ENCODE peak calls at places on chromosomes 4 and X, in seven cellular contexts. L is IMR-90, Y is gastrocnemius medialis, K is prostate gland, U is GM12878, S is ovary, R is body of pancreas. X is an unnamed sample. For H3K4me1, the result is how much of the 10 kb centered on the place peaks cover.

GRCh38 chrX:100647095-100647494 is 3.1 kb downstream of the SRPX2 start:
- DNase-seq in L (no peak), Y (peak), K (no peak), U (no peak), S (no peak), R (no peak), X (no peak)

GRCh38 chr4:138510053-138510452 is 267.9 kb upstream of the SLC7A11 start:
- DNase-seq in L (peak), Y (no peak), K (no peak), U (no peak), S (no peak), R (no peak), X (no peak)

GRCh38 chrX:48938721-48939416 is 18.5 kb downstream of the OTUD5 start:
- DNase-seq in L (no peak), Y (no peak), K (no peak), U (peak), S (no peak), R (no peak), X (no peak)

GRCh38 chr4:27234306-27234899 is 373.8 kb downstream of the STIM2 start:
- DNase-seq in L (no peak), Y (no peak), K (no peak), U (no peak), S (no peak), R (no peak), X (no peak)

GRCh38 chr4:113781439-113782040 is 20.0 kb upstream of the CAMK2D start:
- DNase-seq in L (peak), Y (no peak), K (no peak), U (no peak), S (no peak), R (no peak), X (no peak)

GRCh38 chr4:2786152-2786671 is 6.7 kb upstream of the SH3BP2 start:
- DNase-seq in L (no peak), Y (no peak), K (no peak), U (peak), S (no peak), R (no peak), X (peak)

GRCh38 chr4:111268769-111269414 is 646.0 kb upstream of the PITX2 start:
- DNase-seq in L (peak), Y (no peak), K (no peak), U (peak), S (no peak), R (no peak), X (no peak)

GRCh38 chr4:172982151-172982590 is 186.4 kb upstream of the GALNT7 start:
- DNase-seq in L (peak), Y (peak), K (peak), U (peak), S (no peak), R (no peak), X (no peak)

GRCh38 chrX:140764401-140764919 is 54.9 kb downstream of the LINC00632 start:
- DNase-seq in L (peak), Y (peak), K (no peak), U (no peak), S (peak), R (peak), X (peak)

GRCh38 chr4:70749313-70749712 is 27.5 kb downstream of the RUFY3 start:
- DNase-seq in L (peak), Y (no peak), K (no peak), U (no peak), S (no peak), R (no peak), X (no peak)

GRCh38 chr4:70753630-70754029 is 31.9 kb downstream of the RUFY3 start:
- DNase-seq in L (no peak), Y (no peak), K (no peak), U (no peak), S (no peak), R (no peak), X (no peak)

GRCh38 chr4:70759126-70759525 is 37.4 kb downstream of the RUFY3 start:
- DNase-seq in L (peak), Y (no peak), K (no peak), U (no peak), S (no peak), R (no peak), X (no peak)

GRCh38 chr4:70754990-70755688 is 33.4 kb downstream of the RUFY3 start:
- DNase-seq in L (no peak), Y (no peak), K (no peak), U (no peak), S (no peak), R (no peak), X (no peak)

DNA sequence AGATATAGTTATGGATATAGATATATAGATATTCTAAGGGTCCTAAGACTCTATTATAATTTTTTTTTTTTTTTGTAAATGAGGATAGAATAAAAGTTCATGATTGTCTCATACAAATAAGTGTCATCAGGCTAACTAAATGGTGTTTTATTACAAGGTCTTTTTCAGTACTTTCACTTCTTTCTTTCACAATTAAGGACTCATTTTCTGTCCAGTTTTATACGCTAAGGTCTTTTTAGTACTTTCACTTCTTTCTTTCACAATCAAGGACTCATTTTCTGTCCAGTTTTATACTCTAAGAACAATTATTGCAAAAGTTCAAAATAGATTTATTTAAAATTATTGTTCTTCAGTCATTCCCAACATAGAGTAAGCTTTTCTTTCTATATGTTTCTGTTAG is 32.7 kb downstream of the RUFY3 start:
- DNase-seq in L (no peak), Y (no peak), K (no peak), U (no peak), S (no peak), R (no peak), X (no peak)
- TF ChIP-seq POLR2A in L (no peak), Y (no peak), K (no peak), U (no peak), S (no peak), R (no peak), X (no peak)

DNA sequence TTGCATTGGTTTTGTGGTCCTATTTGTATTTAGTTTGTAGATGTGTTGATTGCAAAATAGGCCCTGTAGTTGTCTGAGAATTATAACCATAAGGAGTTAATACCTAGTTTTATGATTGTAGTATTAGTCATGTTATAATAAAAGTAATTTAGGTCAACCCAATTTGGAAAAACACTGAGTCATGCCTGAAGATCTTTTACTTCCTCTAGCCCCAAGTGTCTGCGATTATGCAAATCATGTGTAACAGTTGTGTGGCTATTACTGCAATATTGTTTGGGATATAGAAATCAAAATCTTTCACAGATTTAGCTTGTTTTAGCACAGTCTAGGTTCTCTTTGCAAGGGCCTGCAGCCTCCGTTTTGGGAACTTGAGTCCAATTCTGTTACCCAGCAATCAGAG is 12.6 kb downstream of the SRD5A3 start:
- DNase-seq in L (peak), Y (no peak), K (no peak), U (peak), S (no peak), R (no peak), X (no peak)
- H3K4me1 ChIP-seq in L (under half), Y (under half), K (under half), U (under half), S (under half), R (under half), X (under half)

GRCh38 chr4:39494354-39494753 is 32.9 kb downstream of the UGDH start:
- DNase-seq in L (no peak), Y (no peak), K (no peak), U (no peak), S (no peak), R (no peak), X (no peak)

GRCh38 chr4:39502034-39502658 is 25.1 kb downstream of the UGDH start:
- DNase-seq in L (peak), Y (no peak), K (no peak), U (no peak), S (no peak), R (no peak), X (no peak)

GRCh38 chr4:39495446-39496208 is 31.6 kb downstream of the UGDH start:
- DNase-seq in L (peak), Y (no peak), K (peak), U (no peak), S (no peak), R (no peak), X (no peak)

GRCh38 chr4:39498724-39499014 is 28.6 kb downstream of the UGDH start:
- DNase-seq in L (peak), Y (no peak), K (no peak), U (no peak), S (no peak), R (no peak), X (no peak)

GRCh38 chr4:39497909-39498723 is 29.1 kb downstream of the UGDH start:
- DNase-seq in L (no peak), Y (no peak), K (no peak), U (no peak), S (no peak), R (no peak), X (no peak)
- TF ChIP-seq POLR2A in L (no peak), Y (no peak), K (no peak), U (no peak), S (no peak), R (no peak), X (no peak)

GRCh38 chr4:150126880-150127236 is 48.6 kb downstream of the DCLK2 start:
- DNase-seq in L (peak), Y (no peak), K (no peak), U (peak), S (no peak), R (no peak), X (no peak)

GRCh38 chr4:150130953-150131352 is 52.7 kb downstream of the DCLK2 start:
- DNase-seq in L (peak), Y (no peak), K (no peak), U (no peak), S (no peak), R (no peak), X (peak)

GRCh38 chr4:150126201-150126879 is 48.1 kb downstream of the DCLK2 start:
- DNase-seq in L (peak), Y (no peak), K (no peak), U (no peak), S (no peak), R (no peak), X (no peak)

GRCh38 chr4:150123982-150124670 is 45.9 kb downstream of the DCLK2 start:
- DNase-seq in L (no peak), Y (no peak), K (no peak), U (no peak), S (no peak), R (no peak), X (no peak)

DNA sequence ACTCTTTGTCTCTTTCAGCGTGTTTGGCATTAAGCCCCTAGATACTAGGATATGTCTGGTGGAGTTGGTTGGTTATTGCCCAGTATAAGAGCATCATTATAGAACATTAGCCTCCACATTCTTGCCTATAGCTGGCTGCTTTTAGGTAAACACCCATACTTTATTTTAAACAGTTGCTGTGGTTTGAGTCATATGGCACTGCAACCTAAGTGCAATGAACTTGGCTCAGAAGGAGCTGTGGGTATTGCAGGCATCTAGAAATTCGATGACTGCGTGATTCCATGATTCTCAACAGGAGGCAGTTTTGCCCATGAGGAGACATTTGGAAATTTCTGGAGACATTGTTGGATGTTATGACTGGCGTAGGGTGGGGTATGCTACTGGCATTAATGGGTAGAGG is 49.5 kb downstream of the DCLK2 start:
- DNase-seq in L (peak), Y (no peak), K (no peak), U (no peak), S (no peak), R (no peak), X (no peak)
- H3K4me1 ChIP-seq in L (under half), Y (under half), K (under half), U (under half), S (under half), R (under half), X (half or more)

X was measured in sigmoid colon.